ENCODE peak calls at places on chromosomes 12 and 14, in nine cellular contexts. U is stomach, W is dorsolateral prefrontal cortex, M is AG04450, D is heart left ventricle, G is AG10803, C is GM13976, P is WTC11, N is adrenal gland. Q is an unnamed sample.

GRCh38 chr12:52243774-52244614 is 11.0 kb downstream of the KRT7 start:
- DNase-seq in U (peak), W (no peak), M (peak), D (peak), G (peak), C (peak), P (no peak), N (peak), Q (no peak)

GRCh38 chr14:56891226-56891625 is 80.9 kb upstream of the OTX2 start:
- DNase-seq in U (no peak), W (no peak), M (no peak), D (no peak), G (no peak), C (no peak), P (no peak), N (no peak), Q (no peak)

GRCh38 chr12:121796855-121797751 is 3.6 kb upstream of the RHOF start:
- DNase-seq in U (peak), W (peak), M (no peak), D (peak), G (peak), C (no peak), P (peak), N (peak), Q (peak)

GRCh38 chr14:39229222-39229543 is 4.5 kb upstream of the MIA2 start:
- DNase-seq in U (no peak), W (no peak), M (no peak), D (no peak), G (peak), C (no peak), P (no peak), N (no peak), Q (no peak)

GRCh38 chr14:51619551-51619950 is 32.2 kb upstream of the FRMD6 start:
- DNase-seq in U (no peak), W (no peak), M (peak), D (no peak), G (no peak), C (no peak), P (no peak), N (no peak), Q (no peak)

GRCh38 chr12:40181490-40181889 is 43.3 kb upstream of the LRRK2 start:
- DNase-seq in U (no peak), W (no peak), M (no peak), D (no peak), G (no peak), C (no peak), P (no peak), N (no peak), Q (no peak)

GRCh38 chr14:66541627-66542026 is 33.7 kb downstream of the GPHN start:
- DNase-seq in U (no peak), W (no peak), M (no peak), D (no peak), G (no peak), C (no peak), P (no peak), N (no peak), Q (no peak)

GRCh38 chr12:12365931-12366431 is 9.1 kb downstream of the BORCS5 start:
- DNase-seq in U (no peak), W (no peak), M (no peak), D (no peak), G (peak), C (no peak), P (no peak), N (no peak), Q (no peak)

DNA sequence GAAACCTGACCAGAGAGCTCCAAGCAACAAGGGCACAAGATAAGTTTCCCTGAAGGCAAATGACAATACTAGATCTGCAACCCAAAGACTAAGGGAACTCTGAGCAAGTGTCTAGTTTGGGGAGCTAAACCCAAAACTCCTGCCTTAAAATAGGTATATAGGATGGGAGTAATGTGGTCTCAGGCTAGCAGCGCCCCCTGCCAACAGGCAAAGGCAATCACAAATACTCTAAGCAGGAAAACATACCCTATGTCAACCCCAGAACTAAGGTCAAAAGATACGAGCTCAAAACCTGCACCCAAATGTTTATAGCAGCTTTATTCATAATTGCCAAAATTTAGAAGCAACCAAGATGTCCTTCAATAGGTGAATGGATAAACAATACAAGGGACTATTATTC is 218.8 kb downstream of the ITPR2 start:
- DNase-seq in U (no peak), W (no peak), M (no peak), D (peak), G (peak), C (peak), P (peak), N (no peak), Q (peak)
- TF ChIP-seq CTCF in U (no peak), W (peak), M (peak), D (peak), G (peak), C (peak), P (peak), N (peak), Q (peak)

GRCh38 chr12:77686760-77687159 is 143.9 kb upstream of the NAV3 start:
- DNase-seq in U (no peak), W (no peak), M (peak), D (no peak), G (peak), C (no peak), P (no peak), N (no peak), Q (no peak)

GRCh38 chr12:77682488-77682887 is 148.2 kb upstream of the NAV3 start:
- DNase-seq in U (no peak), W (no peak), M (no peak), D (no peak), G (no peak), C (no peak), P (no peak), N (no peak), Q (no peak)

GRCh38 chr12:77685906-77686305 is 144.8 kb upstream of the NAV3 start:
- DNase-seq in U (no peak), W (no peak), M (no peak), D (no peak), G (no peak), C (no peak), P (no peak), N (no peak), Q (no peak)

GRCh38 chr12:77687346-77687745 is 143.3 kb upstream of the NAV3 start:
- DNase-seq in U (no peak), W (no peak), M (no peak), D (no peak), G (peak), C (no peak), P (no peak), N (no peak), Q (no peak)

GRCh38 chr12:77685112-77685511 is 145.6 kb upstream of the NAV3 start:
- DNase-seq in U (peak), W (no peak), M (peak), D (peak), G (peak), C (peak), P (peak), N (peak), Q (peak)
- TF ChIP-seq CTCF in U (no peak), W (peak), M (peak), D (peak), G (peak), C (peak), P (peak), N (peak), Q (peak)

GRCh38 chr14:54722791-54723432 is 156.0 kb downstream of the SAMD4A start:
- DNase-seq in U (no peak), W (no peak), M (no peak), D (no peak), G (peak), C (no peak), P (no peak), N (no peak), Q (no peak)
- TF ChIP-seq CTCF in U (no peak), W (peak), M (no peak), D (peak), G (peak), C (no peak), P (no peak), N (no peak), Q (no peak)

DNA sequence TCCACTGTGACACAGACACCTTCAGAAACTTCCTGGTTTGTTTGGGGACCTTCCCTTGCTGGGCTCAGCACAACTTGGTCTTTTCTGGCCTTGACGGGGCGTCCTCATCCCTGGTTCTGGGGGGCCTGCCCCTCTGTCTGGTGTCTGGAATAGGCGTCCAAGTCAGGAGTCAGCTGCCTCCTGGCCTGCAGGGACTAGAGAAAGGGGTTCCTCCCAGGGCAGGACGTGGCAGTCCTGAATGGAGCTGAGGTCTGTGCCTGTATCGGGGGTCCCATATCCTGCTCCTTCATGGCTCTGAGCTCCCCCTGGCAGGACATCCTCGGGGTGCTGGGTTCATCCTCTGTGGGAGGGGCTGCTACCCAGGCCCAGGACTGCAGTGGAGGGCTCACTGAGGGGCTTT is 384.0 kb downstream of the TMEM121 start:
- DNase-seq in U (no peak), W (no peak), M (no peak), D (no peak), G (no peak), C (no peak), P (no peak), N (no peak), Q (no peak)
- TF ChIP-seq CTCF in U (no peak), W (no peak), M (no peak), D (no peak), G (no peak), C (no peak), P (no peak), N (no peak), Q (no peak)

DNA sequence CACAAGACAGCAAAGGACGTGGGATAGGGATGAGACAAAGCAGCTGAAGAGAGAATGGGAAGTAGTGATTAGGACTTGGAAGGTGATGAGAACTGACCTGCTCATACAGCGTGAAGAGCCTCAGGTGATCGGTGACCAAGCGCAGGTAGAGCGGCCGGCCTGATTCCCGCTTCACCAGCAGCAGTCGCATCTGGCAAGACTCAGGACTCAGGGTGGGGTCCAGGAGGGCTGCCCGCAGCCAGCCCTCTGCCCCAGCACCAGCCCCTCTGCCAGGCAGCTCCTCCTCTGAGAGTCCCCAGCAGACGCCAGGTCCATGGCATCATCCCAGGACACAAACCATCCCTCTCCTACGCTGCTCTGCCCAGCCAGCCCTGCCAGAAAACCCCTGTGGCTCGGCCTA is 30.8 kb downstream of the TEP1 start:
- DNase-seq in U (no peak), W (no peak), M (no peak), D (no peak), G (no peak), C (no peak), P (no peak), N (no peak), Q (no peak)
- TF ChIP-seq CTCF in U (no peak), W (no peak), M (no peak), D (no peak), G (no peak), C (no peak), P (no peak), N (no peak), Q (no peak)

GRCh38 chr12:123264642-123265041 is 7.0 kb downstream of the CDK2AP1 start:
- DNase-seq in U (no peak), W (no peak), M (no peak), D (no peak), G (no peak), C (peak), P (peak), N (no peak), Q (peak)
- TF ChIP-seq CTCF in U (no peak), W (peak), M (no peak), D (no peak), G (no peak), C (no peak), P (no peak), N (no peak), Q (no peak)

DNA sequence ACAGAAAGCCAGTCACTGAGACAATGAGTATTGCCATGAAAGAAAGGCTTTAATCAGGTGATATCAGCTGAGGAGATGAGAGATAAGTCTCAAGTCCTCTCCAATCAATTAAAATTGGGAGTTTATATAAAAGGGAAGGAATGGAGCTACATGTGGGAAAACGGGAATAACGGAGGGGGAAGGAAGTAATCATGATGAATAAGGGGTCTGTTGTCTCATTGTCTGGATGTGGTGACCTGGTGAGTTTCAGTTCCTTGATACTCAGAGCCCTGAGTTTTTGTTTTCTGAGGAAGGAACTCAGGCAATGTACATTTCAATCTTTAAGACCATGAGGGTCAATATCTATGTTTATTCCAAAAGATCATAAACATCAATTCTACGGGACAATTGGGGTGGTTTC is 198.8 kb downstream of the KITLG start:
- DNase-seq in U (no peak), W (no peak), M (no peak), D (no peak), G (no peak), C (no peak), P (no peak), N (no peak), Q (no peak)
- TF ChIP-seq CTCF in U (no peak), W (no peak), M (no peak), D (no peak), G (no peak), C (no peak), P (no peak), N (no peak), Q (no peak)

GRCh38 chr12:1184402-1184801 is 193.4 kb downstream of the ERC1 start:
- DNase-seq in U (no peak), W (no peak), M (no peak), D (no peak), G (peak), C (no peak), P (no peak), N (no peak), Q (no peak)
- TF ChIP-seq CTCF in U (no peak), W (no peak), M (no peak), D (no peak), G (no peak), C (no peak), P (no peak), N (no peak), Q (no peak)

GRCh38 chr14:61321385-61322010 is at the start of gene PRKCH:
- DNase-seq in U (peak), W (no peak), M (no peak), D (peak), G (peak), C (peak), P (peak), N (peak), Q (peak)
- TF ChIP-seq CTCF in U (no peak), W (no peak), M (peak), D (peak), G (no peak), C (peak), P (no peak), N (no peak), Q (no peak)

GRCh38 chr14:80237142-80237541 is 25.8 kb upstream of the DIO2 start:
- DNase-seq in U (no peak), W (no peak), M (no peak), D (no peak), G (no peak), C (no peak), P (no peak), N (no peak), Q (no peak)

GRCh38 chr14:80239631-80240030 is 28.3 kb upstream of the DIO2 start:
- DNase-seq in U (no peak), W (no peak), M (no peak), D (no peak), G (peak), C (no peak), P (no peak), N (no peak), Q (no peak)
- TF ChIP-seq CTCF in U (no peak), W (no peak), M (no peak), D (no peak), G (no peak), C (no peak), P (no peak), N (no peak), Q (no peak)

Q was measured in glutamatergic neuron.